ENCODE peak calls at places on chromosomes 2 and 18, in seven cellular contexts. U, H, G, N, Q, S and X are unnamed samples.

GRCh38 chr2:126187665-126188064 is 468.3 kb upstream of the GYPC start:
- DNase-seq in S (no peak), H (no peak), G (no peak), U (no peak), N (no peak), Q (no peak), X (no peak)

GRCh38 chr2:174021056-174021656 is 56.0 kb upstream of the SP3 start:
- DNase-seq in N (no peak), S (no peak), Q (no peak), G (no peak), H (no peak), U (no peak), X (no peak)

GRCh38 chr18:71707400-71707799 is 836.7 kb downstream of the CBLN2 start:
- DNase-seq in U (no peak), G (no peak), S (no peak), N (no peak), H (peak; percentile 0), Q (no peak), X (no peak)

GRCh38 chr2:100216015-100216414 is 73.6 kb upstream of the AFF3 start:
- DNase-seq in H (no peak), S (no peak), U (no peak), Q (no peak), N (no peak), G (no peak), X (no peak)

GRCh38 chr18:39326772-39327171 is 1761.2 kb upstream of the CELF4 start:
- DNase-seq in H (no peak), G (no peak), U (no peak), N (no peak), S (no peak), Q (no peak), X (no peak)

GRCh38 chr2:134124047-134124753 is 129.7 kb upstream of the MGAT5 start:
- DNase-seq in S (no peak), H (no peak), U (no peak), Q (no peak), G (no peak), N (no peak), X (no peak)

GRCh38 chr2:108911401-108911800 is 77.6 kb downstream of the EDAR start:
- DNase-seq in N (no peak), Q (no peak), H (no peak), G (no peak), U (no peak), S (no peak), X (no peak)

GRCh38 chr18:23735021-23735464 is 45.8 kb downstream of the LAMA3 start:
- DNase-seq in U (no peak), S (no peak), H (peak; percentile 29), Q (no peak), G (no peak), N (no peak), X (no peak)

GRCh38 chr2:67846341-67847070 is 216.3 kb downstream of the C1D start:
- DNase-seq in Q (peak; percentile 85), S (peak; percentile 70), H (peak; percentile 92), U (peak; percentile 90), G (peak; percentile 77), N (peak; percentile 95), X (peak; percentile 82)

GRCh38 chr2:220574038-220574437 is 946.6 kb downstream of the SLC4A3 start:
- DNase-seq in N (no peak), Q (no peak), G (no peak), H (no peak), S (no peak), U (no peak), X (no peak)

GRCh38 chr18:78733762-78734613 is 245.6 kb upstream of the SALL3 start:
- DNase-seq in Q (no peak), S (no peak), G (no peak), H (no peak), U (no peak), N (no peak), X (no peak)

GRCh38 chr2:4937550-4937949 is 754.6 kb upstream of the SOX11 start:
- DNase-seq in N (no peak), G (no peak), S (no peak), H (peak; percentile 1), U (no peak), Q (no peak), X (no peak)

GRCh38 chr2:26861610-26862224 is 13.8 kb downstream of the DPYSL5 start:
- DNase-seq in H (no peak), S (no peak), U (no peak), N (no peak), G (no peak), Q (peak; percentile 31), X (peak; percentile 74)

GRCh38 chr2:230871361-230872150 is 6.8 kb downstream of the ITM2C start:
- DNase-seq in N (no peak), U (peak; percentile 76), S (no peak), H (no peak), G (no peak), Q (no peak), X (no peak)

GRCh38 chr2:240472078-240472790 is 36.8 kb downstream of the GPC1 start:
- DNase-seq in G (no peak), S (no peak), Q (peak; percentile 8), H (no peak), U (peak; percentile 52), N (no peak), X (no peak)

GRCh38 chr2:173652731-173653426 is 298.2 kb downstream of the CDCA7 start:
- DNase-seq in S (no peak), U (no peak), N (no peak), H (peak; percentile 97), Q (no peak), G (no peak), X (no peak)

GRCh38 chr18:574456-575228 is 5.5 kb upstream of the CETN1 start:
- DNase-seq in U (no peak), N (no peak), Q (no peak), S (no peak), G (no peak), H (no peak), X (no peak)

GRCh38 chr2:143525006-143525405 is 395.8 kb downstream of the ARHGAP15 start:
- DNase-seq in U (no peak), Q (no peak), G (no peak), H (peak; percentile 38), S (no peak), N (no peak), X (no peak)

GRCh38 chr2:64234785-64235184 is 90.6 kb upstream of the PELI1 start:
- DNase-seq in H (no peak), Q (no peak), G (no peak), U (no peak), S (no peak), N (no peak), X (no peak)

GRCh38 chr2:185291035-185291647 is 447.5 kb upstream of the FSIP2 start:
- DNase-seq in N (no peak), H (peak; percentile 42), S (no peak), Q (no peak), U (no peak), G (peak; percentile 67), X (no peak)

GRCh38 chr2:224847961-224848850 is 132.0 kb upstream of the CCDC195 start:
- DNase-seq in U (no peak), N (peak; percentile 35), S (no peak), H (peak; percentile 91), G (no peak), Q (peak; percentile 45), X (no peak)

GRCh38 chr18:35625232-35625631 is 43.7 kb downstream of the GALNT1 start:
- DNase-seq in Q (no peak), N (no peak), U (no peak), H (no peak), G (no peak), S (no peak), X (no peak)

GRCh38 chr2:134391751-134392160 is 137.9 kb downstream of the MGAT5 start:
- DNase-seq in G (no peak), U (no peak), H (peak; percentile 61), N (no peak), Q (no peak), S (no peak), X (no peak)

DNA sequence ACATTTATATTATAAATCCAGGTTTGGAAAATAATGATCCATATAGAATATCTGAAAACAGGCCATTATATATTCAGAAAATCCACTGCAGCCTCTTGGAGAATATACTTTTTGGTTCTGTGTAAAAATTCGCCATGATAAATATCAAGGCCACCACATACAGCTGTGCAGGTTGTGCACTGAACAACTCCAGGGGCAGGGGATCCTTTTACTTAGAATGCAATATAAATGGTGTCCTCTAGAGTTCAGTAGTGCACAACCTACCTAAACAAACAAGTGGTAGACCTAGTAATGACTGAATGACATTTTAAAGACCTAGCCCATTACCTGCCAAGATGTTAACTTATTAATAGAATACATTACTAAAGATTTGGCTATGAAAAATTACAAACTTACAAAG is 22.4 kb downstream of the MOGAT1 start:
- DNase-seq in N (no peak), G (no peak), U (no peak), S (no peak), Q (no peak), H (no peak), X (no peak)
- TF ChIP-seq CTCF in N (no peak), G (peak; percentile 27), U (no peak), S (peak; percentile 43), Q (no peak), H (peak; percentile 7), X (peak; percentile 13)

GRCh38 chr2:127275789-127276188 is 18.2 kb downstream of the ERCC3 start:
- DNase-seq in S (no peak), U (no peak), Q (no peak), G (no peak), N (no peak), H (no peak), X (no peak)

GRCh38 chr2:127275356-127275755 is 18.6 kb downstream of the ERCC3 start:
- DNase-seq in Q (no peak), N (no peak), S (no peak), U (no peak), G (no peak), H (no peak), X (no peak)

DNA sequence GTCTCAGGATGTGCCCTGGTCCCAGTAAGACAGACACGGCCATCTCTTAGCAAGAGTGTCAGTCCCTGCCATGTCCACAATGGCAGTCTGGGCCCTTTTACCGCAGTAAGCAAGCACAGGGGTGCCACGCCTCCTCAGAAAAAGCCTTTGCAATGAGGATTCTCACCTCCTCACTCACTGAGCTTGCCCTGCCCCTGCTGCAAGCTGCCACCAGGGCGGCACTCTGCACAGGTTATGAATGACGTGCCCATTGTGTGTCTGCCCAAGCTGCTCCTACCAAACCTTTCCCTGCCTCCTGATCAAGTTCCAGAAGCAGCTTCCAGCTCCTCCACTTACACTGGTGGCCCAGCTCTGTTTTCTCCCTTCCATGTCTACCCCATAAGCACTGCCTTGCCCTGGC is 23.3 kb downstream of the ERCC3 start:
- DNase-seq in N (no peak), H (no peak), Q (no peak), G (no peak), U (no peak), S (no peak), X (no peak)
- TF ChIP-seq CTCF in N (no peak), H (no peak), Q (no peak), G (no peak), U (no peak), S (peak; percentile 24), X (no peak)

GRCh38 chr2:237322564-237322963 is 91.4 kb downstream of the COL6A3 start:
- DNase-seq in H (no peak), U (no peak), Q (no peak), N (no peak), S (no peak), G (no peak), X (no peak)
- TF ChIP-seq CTCF in H (peak; percentile 37), U (peak; percentile 52), Q (no peak), N (no peak), S (peak; percentile 25), G (peak; percentile 22), X (peak; percentile 57)

DNA sequence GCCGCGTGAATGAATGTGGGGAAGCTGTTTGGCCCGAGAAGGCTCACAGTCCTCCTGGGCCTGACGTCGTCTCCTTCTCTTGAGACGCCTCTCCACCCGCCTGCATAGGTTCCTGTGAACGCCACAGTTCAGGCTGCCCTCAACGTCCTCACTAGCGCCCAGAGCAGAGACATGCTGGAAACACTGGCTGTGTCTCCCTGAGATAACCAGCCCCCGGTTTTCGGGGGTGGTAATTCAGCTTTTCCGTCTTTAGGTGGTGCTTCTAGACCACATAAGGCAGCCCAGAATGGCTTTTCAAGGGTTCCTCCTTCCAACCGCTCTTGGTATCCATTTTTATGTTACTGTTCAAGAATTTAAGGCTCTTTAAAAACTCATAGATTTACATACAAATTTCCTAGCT is 110.4 kb upstream of the PXDN start:
- DNase-seq in Q (no peak), N (no peak), S (peak; percentile 62), G (peak; percentile 64), U (no peak), H (peak; percentile 66), X (no peak)
- TF ChIP-seq CTCF in Q (peak; percentile 53), N (no peak), S (peak; percentile 54), G (no peak), U (peak; percentile 38), H (peak; percentile 35), X (no peak)